ENCODE peak calls at places on chromosomes 13 and 19, in four cellular contexts. One of them, this sample, is unnamed.

GRCh38 chr13:23739597-23739996 is 149.6 kb downstream of the MIPEP start:
- DNase-seq in SK-N-SH: no peak
- DNase-seq in fibroblast of lung: no peak
- DNase-seq in GM23248: no peak
- DNase-seq in this sample: no peak

GRCh38 chr13:106503730-106504129 is 31.7 kb downstream of the EFNB2 start:
- DNase-seq in SK-N-SH: no peak
- DNase-seq in fibroblast of lung: peak
- DNase-seq in GM23248: no peak
- DNase-seq in this sample: no peak

GRCh38 chr19:27822336-27822735 is 1390.6 kb downstream of the UQCRFS1 start:
- DNase-seq in SK-N-SH: no peak
- DNase-seq in fibroblast of lung: peak
- DNase-seq in GM23248: peak
- DNase-seq in this sample: no peak

GRCh38 chr13:91978571-91978970 is 580.1 kb downstream of the GPC5 start:
- DNase-seq in SK-N-SH: no peak
- DNase-seq in fibroblast of lung: no peak
- DNase-seq in GM23248: no peak
- DNase-seq in this sample: no peak

GRCh38 chr19:33749016-33749415 is 47.7 kb upstream of the KCTD15 start:
- DNase-seq in SK-N-SH: no peak
- DNase-seq in fibroblast of lung: no peak
- DNase-seq in GM23248: no peak
- DNase-seq in this sample: no peak

GRCh38 chr13:97321616-97322321 is 99.6 kb downstream of the MBNL2 start:
- DNase-seq in SK-N-SH: no peak
- DNase-seq in fibroblast of lung: no peak
- DNase-seq in GM23248: no peak
- DNase-seq in this sample: no peak

GRCh38 chr19:48636859-48637448 is at the start of gene DBP:
- DNase-seq in SK-N-SH: peak
- DNase-seq in fibroblast of lung: no peak
- DNase-seq in GM23248: peak
- DNase-seq in this sample: no peak

GRCh38 chr13:39557285-39557955 is 45.6 kb downstream of the LHFPL6 start:
- DNase-seq in SK-N-SH: no peak
- DNase-seq in fibroblast of lung: no peak
- DNase-seq in GM23248: no peak
- DNase-seq in this sample: no peak

GRCh38 chr13:99157046-99157445 is 43.6 kb upstream of the UBAC2 start:
- DNase-seq in SK-N-SH: no peak
- DNase-seq in fibroblast of lung: no peak
- DNase-seq in GM23248: no peak
- DNase-seq in this sample: no peak

GRCh38 chr13:77872995-77873394 is 45.6 kb downstream of the EDNRB start:
- DNase-seq in SK-N-SH: no peak
- DNase-seq in fibroblast of lung: no peak
- DNase-seq in GM23248: no peak
- DNase-seq in this sample: no peak

GRCh38 chr13:95754069-95754468 is 77.1 kb downstream of the DNAJC3 start:
- DNase-seq in SK-N-SH: no peak
- DNase-seq in fibroblast of lung: no peak
- DNase-seq in GM23248: no peak
- DNase-seq in this sample: no peak

GRCh38 chr13:110536006-110536693 is 25.4 kb downstream of the RAB20 start:
- DNase-seq in SK-N-SH: no peak
- DNase-seq in fibroblast of lung: no peak
- DNase-seq in GM23248: no peak
- DNase-seq in this sample: no peak

GRCh38 chr13:74641586-74641985 is 507.4 kb upstream of the KLF12 start:
- DNase-seq in SK-N-SH: no peak
- DNase-seq in fibroblast of lung: peak
- DNase-seq in GM23248: peak
- DNase-seq in this sample: no peak

GRCh38 chr19:10333758-10334339 is 520 bp upstream of the RAVER1 start:
- DNase-seq in SK-N-SH: no peak
- DNase-seq in fibroblast of lung: no peak
- DNase-seq in GM23248: peak
- DNase-seq in this sample: no peak
- H3K27ac ChIP-seq in SK-N-SH: peak
- H3K27ac ChIP-seq in fibroblast of lung: peak
- H3K27ac ChIP-seq in GM23248: peak
- H3K27ac ChIP-seq in this sample: peak

GRCh38 chr13:75869981-75870380 is 233.9 kb downstream of the LMO7 start:
- DNase-seq in SK-N-SH: no peak
- DNase-seq in fibroblast of lung: no peak
- DNase-seq in GM23248: no peak
- DNase-seq in this sample: no peak
- H3K27ac ChIP-seq in SK-N-SH: no peak
- H3K27ac ChIP-seq in fibroblast of lung: no peak
- H3K27ac ChIP-seq in GM23248: no peak
- H3K27ac ChIP-seq in this sample: no peak

DNA sequence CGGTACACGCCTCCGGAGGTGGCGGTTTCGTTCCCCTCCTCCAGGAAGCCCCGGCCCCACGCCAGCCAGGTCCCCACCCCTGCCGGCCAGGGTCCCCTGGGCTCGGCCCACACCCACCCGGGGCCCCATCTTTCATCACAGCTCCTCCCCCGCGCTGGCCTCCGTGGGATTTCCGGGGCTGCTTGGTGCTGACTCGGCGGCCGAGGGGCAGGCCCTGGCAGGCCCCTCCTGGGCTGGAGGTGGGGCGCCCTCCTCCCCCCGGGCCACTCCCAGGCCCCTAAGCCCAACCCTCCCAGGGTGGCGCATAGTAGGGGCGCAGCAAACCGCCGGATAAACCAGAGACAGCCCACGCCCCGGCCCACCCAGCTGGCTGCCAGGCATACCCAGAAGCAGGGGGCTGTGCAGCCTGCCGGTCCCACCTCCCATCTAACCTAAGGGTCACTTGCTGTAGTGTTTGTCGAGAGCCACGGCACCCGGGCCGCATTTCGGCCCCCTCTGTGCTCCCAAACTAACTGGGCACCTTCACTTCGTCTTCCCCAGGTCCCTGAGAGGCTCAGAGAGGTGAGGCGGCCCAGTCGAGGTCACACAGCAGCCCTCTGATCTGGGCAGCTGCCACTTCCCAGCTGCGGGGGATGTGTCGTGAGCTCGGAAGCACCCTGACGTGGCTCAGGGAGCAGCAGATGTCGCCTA is 6.6 kb downstream of the ZBTB7A start:
- DNase-seq in SK-N-SH: no peak
- DNase-seq in fibroblast of lung: no peak
- DNase-seq in GM23248: peak
- DNase-seq in this sample: no peak
- H3K27ac ChIP-seq in SK-N-SH: no peak
- H3K27ac ChIP-seq in fibroblast of lung: peak
- H3K27ac ChIP-seq in GM23248: peak
- H3K27ac ChIP-seq in this sample: peak

DNA sequence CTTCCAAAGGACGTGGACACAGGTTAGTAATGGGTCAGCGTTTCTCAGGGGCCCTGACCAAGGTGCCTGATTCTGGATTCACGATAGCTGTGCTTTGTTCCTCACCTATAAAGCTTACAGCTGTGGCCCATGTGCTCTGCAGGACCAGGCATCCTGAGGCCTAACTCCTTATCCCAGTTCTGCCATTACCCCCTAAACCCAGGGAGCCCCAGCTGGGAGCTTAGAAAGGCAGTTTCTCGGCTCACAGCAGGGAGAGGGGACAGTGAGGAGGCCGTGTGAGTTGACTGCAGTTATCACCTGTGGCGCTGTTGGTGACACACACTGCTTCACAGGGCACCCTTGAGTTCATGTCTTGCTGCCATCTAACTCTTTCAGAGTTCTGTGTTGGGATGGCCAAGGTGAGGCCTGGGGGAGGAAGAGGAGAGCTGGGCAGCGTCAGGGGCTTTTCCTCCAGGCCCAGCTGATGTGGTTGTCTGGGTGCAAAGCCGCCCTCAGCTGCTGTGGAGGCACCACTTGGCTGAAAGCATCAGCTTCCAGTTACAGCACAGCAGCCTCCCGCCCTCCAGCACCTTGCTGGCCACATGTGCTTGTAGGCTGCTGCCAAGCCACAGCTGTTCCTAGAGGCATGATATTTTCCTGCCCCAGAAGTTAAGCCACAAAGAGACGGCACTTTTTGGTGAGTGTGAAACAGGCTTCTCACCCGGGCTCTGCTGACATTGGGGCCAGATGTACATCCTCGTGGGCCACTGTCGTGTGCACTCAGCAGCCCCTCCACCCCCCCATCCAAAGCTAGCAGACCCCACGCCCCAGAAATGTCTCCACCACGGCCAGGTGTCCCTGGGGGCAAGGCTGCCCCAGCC is 99.6 kb upstream of the MCF2L start:
- DNase-seq in SK-N-SH: no peak
- DNase-seq in fibroblast of lung: no peak
- DNase-seq in GM23248: no peak
- DNase-seq in this sample: no peak
- H3K27ac ChIP-seq in SK-N-SH: no peak
- H3K27ac ChIP-seq in fibroblast of lung: no peak
- H3K27ac ChIP-seq in GM23248: no peak
- H3K27ac ChIP-seq in this sample: no peak

GRCh38 chr19:1853295-1854031 is 5.2 kb upstream of the REXO1 start:
- DNase-seq in SK-N-SH: peak
- DNase-seq in fibroblast of lung: peak
- DNase-seq in GM23248: peak
- DNase-seq in this sample: peak
- H3K27ac ChIP-seq in SK-N-SH: peak
- H3K27ac ChIP-seq in fibroblast of lung: no peak
- H3K27ac ChIP-seq in GM23248: peak
- H3K27ac ChIP-seq in this sample: peak